ENCODE peak calls at places on chromosomes 13 and 19, in ten cellular contexts. O is left lung, H is endodermal cell, A is left ventricle myocardium inferior, M is A549, Z is cardiac muscle cell, F is A673, J is AG04449, I is breast epithelium, Q is coronary artery. U is an unnamed sample.

GRCh38 chr19:52991021-52991420 is 22.7 kb upstream of the ERVV-1 start:
- DNase-seq in O (no peak), H (no peak), A (no peak), M (no peak), Z (peak), F (no peak), J (no peak), I (no peak), Q (no peak), U (no peak)

GRCh38 chr19:57248646-57249045 is 8.2 kb downstream of the ZNF805 start:
- DNase-seq in O (no peak), H (peak), A (no peak), M (no peak), Z (no peak), F (no peak), J (no peak), I (no peak), Q (no peak), U (no peak)

GRCh38 chr13:46392967-46393366 is 5.9 kb upstream of the RUBCNL start:
- DNase-seq in O (no peak), H (no peak), A (no peak), M (no peak), Z (no peak), F (no peak), J (no peak), I (no peak), Q (no peak), U (no peak)

GRCh38 chr13:113794764-113795173 is 35.7 kb downstream of the TMEM255B start:
- DNase-seq in O (no peak), H (no peak), A (no peak), M (no peak), Z (no peak), F (no peak), J (no peak), I (no peak), Q (no peak), U (no peak)

GRCh38 chr13:58893396-58893795 is 1261.9 kb downstream of the PCDH17 start:
- DNase-seq in O (no peak), H (no peak), A (no peak), M (no peak), Z (no peak), F (no peak), J (no peak), I (no peak), Q (no peak), U (no peak)

GRCh38 chr19:12777217-12778019 is 2.1 kb upstream of the HOOK2 start:
- DNase-seq in O (peak), H (peak), A (peak), M (peak), Z (peak), F (peak), J (no peak), I (peak), Q (peak), U (peak)

GRCh38 chr13:75713852-75714251 is 77.7 kb downstream of the LMO7 start:
- DNase-seq in O (no peak), H (no peak), A (no peak), M (no peak), Z (no peak), F (no peak), J (no peak), I (no peak), Q (no peak), U (no peak)

GRCh38 chr13:113586661-113587479 is 2.3 kb downstream of the TFDP1 start:
- DNase-seq in O (no peak), H (peak), A (no peak), M (no peak), Z (no peak), F (no peak), J (no peak), I (no peak), Q (peak), U (peak)

GRCh38 chr19:17734146-17734545 is 14.9 kb downstream of the MAP1S start:
- DNase-seq in O (no peak), H (no peak), A (no peak), M (no peak), Z (no peak), F (no peak), J (no peak), I (no peak), Q (no peak), U (no peak)
- TF ChIP-seq CTCF in O (no peak), H (no peak), A (no peak), M (no peak), Z (no peak), F (no peak), J (no peak), I (no peak), Q (no peak), U (no peak)

DNA sequence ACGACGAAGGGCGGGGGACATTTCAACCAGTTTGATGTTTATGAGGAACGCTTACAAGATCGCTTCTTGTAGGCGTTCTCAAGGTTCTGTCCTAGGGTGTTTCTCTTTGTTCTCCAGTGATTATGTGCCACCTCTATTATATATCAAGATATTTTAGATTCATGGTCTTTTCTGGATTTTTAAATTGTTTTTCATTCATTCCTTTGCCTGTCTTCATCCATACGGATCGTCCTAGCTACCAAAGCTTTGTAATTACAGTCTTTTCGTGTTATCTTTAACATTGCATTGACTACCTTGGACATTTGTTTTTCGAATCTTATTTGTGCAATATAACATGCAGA is 342 bp upstream of the EID2 start:
- DNase-seq in O (no peak), H (no peak), A (no peak), M (no peak), Z (no peak), F (no peak), J (no peak), I (no peak), Q (no peak), U (no peak)
- TF ChIP-seq CTCF in O (no peak), H (no peak), A (no peak), M (peak), Z (no peak), F (no peak), J (no peak), I (no peak), Q (no peak), U (peak)

DNA sequence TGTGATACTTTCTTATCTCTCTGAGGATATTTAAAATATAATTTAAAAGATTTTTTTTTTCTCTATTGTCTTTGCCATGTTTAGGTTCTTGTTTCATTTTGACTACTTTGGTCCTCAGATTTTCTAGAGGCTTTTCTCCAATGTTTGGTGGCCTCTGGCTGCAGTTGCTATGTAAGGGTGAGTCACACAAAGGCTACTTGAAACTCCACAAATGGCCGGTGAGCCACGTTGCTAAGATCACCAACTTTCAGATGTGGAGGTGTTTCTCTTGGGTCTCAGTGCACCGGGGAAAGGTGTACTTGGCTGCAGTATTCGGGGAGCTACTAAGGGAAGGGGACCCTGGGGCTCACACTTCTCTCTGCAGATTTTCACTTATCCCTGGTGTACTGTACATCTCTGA is 248.1 kb downstream of the HS6ST3 start:
- DNase-seq in O (no peak), H (no peak), A (no peak), M (no peak), Z (no peak), F (no peak), J (no peak), I (no peak), Q (no peak), U (no peak)
- TF ChIP-seq CTCF in O (no peak), H (no peak), A (no peak), M (no peak), Z (no peak), F (no peak), J (no peak), I (no peak), Q (no peak), U (no peak)

GRCh38 chr13:71674776-71675352 is 192.1 kb downstream of the DACH1 start:
- DNase-seq in O (no peak), H (no peak), A (no peak), M (no peak), Z (no peak), F (no peak), J (no peak), I (no peak), Q (no peak), U (no peak)

GRCh38 chr13:71677114-71677513 is 189.9 kb downstream of the DACH1 start:
- DNase-seq in O (no peak), H (no peak), A (no peak), M (no peak), Z (no peak), F (peak), J (no peak), I (no peak), Q (no peak), U (no peak)

GRCh38 chr13:71672527-71672926 is 194.5 kb downstream of the DACH1 start:
- DNase-seq in O (no peak), H (no peak), A (no peak), M (no peak), Z (peak), F (peak), J (no peak), I (no peak), Q (no peak), U (no peak)
- TF ChIP-seq CTCF in O (no peak), H (peak), A (no peak), M (no peak), Z (peak), F (peak), J (no peak), I (no peak), Q (no peak), U (no peak)

GRCh38 chr13:33676700-33677048 is 141.3 kb upstream of the RFC3 start:
- DNase-seq in O (peak), H (no peak), A (peak), M (peak), Z (peak), F (peak), J (no peak), I (peak), Q (no peak), U (no peak)
- TF ChIP-seq CTCF in O (no peak), H (no peak), A (no peak), M (no peak), Z (no peak), F (no peak), J (no peak), I (no peak), Q (no peak), U (no peak)

GRCh38 chr19:11460207-11460606 is 20.6 kb downstream of the ELAVL3 start:
- DNase-seq in O (no peak), H (peak), A (no peak), M (no peak), Z (no peak), F (no peak), J (no peak), I (no peak), Q (no peak), U (no peak)
- TF ChIP-seq CTCF in O (no peak), H (peak), A (peak), M (no peak), Z (peak), F (peak), J (no peak), I (no peak), Q (no peak), U (no peak)

DNA sequence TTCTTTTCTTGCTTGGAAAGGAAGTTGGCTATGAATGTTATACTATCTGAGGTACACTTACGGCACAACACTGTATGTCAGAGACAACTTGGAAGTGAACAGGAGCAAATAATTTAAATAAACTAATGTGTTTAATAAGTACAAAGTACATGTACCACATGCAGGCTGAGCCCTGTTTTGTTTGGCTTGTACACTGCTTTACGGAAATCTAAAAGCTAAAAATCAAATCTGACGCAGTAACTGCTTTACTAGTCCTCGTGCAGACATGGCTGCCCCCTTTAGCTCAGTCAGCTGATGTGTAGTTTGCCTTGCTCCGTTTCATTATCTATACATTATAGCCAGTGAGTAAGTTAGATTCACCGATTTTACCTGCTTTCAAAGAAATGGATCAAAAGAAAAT is 36.5 kb downstream of the TDRD3 start:
- DNase-seq in O (no peak), H (no peak), A (no peak), M (no peak), Z (no peak), F (no peak), J (no peak), I (no peak), Q (no peak), U (no peak)
- TF ChIP-seq CTCF in O (no peak), H (no peak), A (no peak), M (no peak), Z (no peak), F (no peak), J (no peak), I (no peak), Q (no peak), U (no peak)